ENCODE peak calls at places on chromosome 2, in four cellular contexts. D is LoVo; K is astrocyte of the hippocampus; W is stimulated activated CD4-positive, alpha-beta T cell treated with anti-CD3 and anti-CD28 coated beads, Interleukin-15, amount 100 ng/mL, for 1 hour. C is an unnamed sample.
A peak's percentile ranks its signal among the peaks of the same experiment; 100 is the strongest.

GRCh38 chr2:102235491-102235890 is 48.7 kb downstream of the IL1RL2 start:
- DNase-seq in K (no peak), W (no peak), D (no peak), C (peak; percentile 46)

GRCh38 chr2:173101687-173102086 is 26.0 kb downstream of the MAP3K20 start:
- DNase-seq in W (no peak), D (no peak), K (no peak), C (no peak)

GRCh38 chr2:11876436-11876835 is 130.0 kb downstream of the LPIN1 start:
- DNase-seq in W (no peak), K (no peak), D (no peak), C (no peak)

GRCh38 chr2:162198239-162198638 is 45.0 kb downstream of the FAP start:
- DNase-seq in K (peak; percentile 73), W (no peak), D (no peak), C (no peak)

GRCh38 chr2:217467331-217467730 is 535.5 kb downstream of the TNS1 start:
- DNase-seq in W (no peak), D (no peak), K (no peak), C (no peak)

GRCh38 chr2:46793423-46794416 is 121.9 kb downstream of the MCFD2 start:
- DNase-seq in D (no peak), K (peak; percentile 77), W (no peak), C (peak; percentile 48)

GRCh38 chr2:3036432-3037125 is 341.0 kb downstream of the EIPR1 start:
- DNase-seq in D (no peak), W (no peak), K (no peak), C (no peak)

GRCh38 chr2:203619192-203619878 is 84.2 kb upstream of the RAPH1 start:
- DNase-seq in D (no peak), K (no peak), W (no peak), C (no peak)

GRCh38 chr2:3463914-3464313 is 55.4 kb downstream of the ADI1 start:
- DNase-seq in D (no peak), W (no peak), K (no peak), C (no peak)

GRCh38 chr2:241935314-241935713 is 65.8 kb downstream of the RTP5 start:
- DNase-seq in W (no peak), K (peak; percentile 44), D (no peak), C (no peak)

GRCh38 chr2:1033058-1033457 is 82.4 kb downstream of the SNTG2 start:
- DNase-seq in W (no peak), D (no peak), K (no peak), C (no peak)

GRCh38 chr2:47422560-47422959 is 19.6 kb downstream of the MSH2 start:
- DNase-seq in K (peak; percentile 26), D (no peak), W (no peak), C (no peak)

GRCh38 chr2:157302492-157303099 is 23.0 kb downstream of the ERMN start:
- DNase-seq in W (no peak), D (peak; percentile 42), K (peak; percentile 78), C (peak; percentile 81)

GRCh38 chr2:227006189-227006897 is 157.7 kb downstream of the COL4A4 start:
- DNase-seq in K (no peak), W (no peak), D (no peak), C (no peak)

GRCh38 chr2:217934321-217935131 is 68.3 kb downstream of the TNS1 start:
- DNase-seq in K (peak; percentile 86), W (no peak), D (no peak), C (no peak)

C was measured in hepatocyte.